ENCODE peak calls at places on chromosomes 11 and 22, in four cellular contexts. P, J, T and Z are unnamed samples.

GRCh38 chr11:69467646-69468045 is 13.8 kb upstream of the LINC01488 start:
- DNase-seq in P (no peak), J (peak; percentile 46), T (peak; percentile 55), Z (no peak)

GRCh38 chr11:113286509-113287497 is 27.6 kb upstream of the TTC12 start:
- DNase-seq in P (no peak), J (no peak), T (no peak), Z (no peak)

GRCh38 chr22:37659066-37659896 is 758 bp downstream of the PDXP start:
- DNase-seq in P (no peak), J (peak; percentile 73), T (peak; percentile 50), Z (no peak)

GRCh38 chr11:58762284-58763119 is 30.8 kb upstream of the GLYAT start:
- DNase-seq in P (no peak), J (peak; percentile 96), T (no peak), Z (no peak)

GRCh38 chr11:84981296-84981695 is 645.8 kb downstream of the DLG2 start:
- DNase-seq in P (no peak), J (no peak), T (no peak), Z (no peak)

GRCh38 chr22:39721456-39722325 is 151.1 kb downstream of the CACNA1I start:
- DNase-seq in P (no peak), J (no peak), T (no peak), Z (no peak)

GRCh38 chr11:68041617-68042218 is 2.9 kb downstream of the TCIRG1 start:
- DNase-seq in P (no peak), J (no peak), T (no peak), Z (no peak)

GRCh38 chr11:63680842-63681207 is 475 bp upstream of the RTN3 start:
- DNase-seq in P (no peak), J (no peak), T (no peak), Z (no peak)

DNA sequence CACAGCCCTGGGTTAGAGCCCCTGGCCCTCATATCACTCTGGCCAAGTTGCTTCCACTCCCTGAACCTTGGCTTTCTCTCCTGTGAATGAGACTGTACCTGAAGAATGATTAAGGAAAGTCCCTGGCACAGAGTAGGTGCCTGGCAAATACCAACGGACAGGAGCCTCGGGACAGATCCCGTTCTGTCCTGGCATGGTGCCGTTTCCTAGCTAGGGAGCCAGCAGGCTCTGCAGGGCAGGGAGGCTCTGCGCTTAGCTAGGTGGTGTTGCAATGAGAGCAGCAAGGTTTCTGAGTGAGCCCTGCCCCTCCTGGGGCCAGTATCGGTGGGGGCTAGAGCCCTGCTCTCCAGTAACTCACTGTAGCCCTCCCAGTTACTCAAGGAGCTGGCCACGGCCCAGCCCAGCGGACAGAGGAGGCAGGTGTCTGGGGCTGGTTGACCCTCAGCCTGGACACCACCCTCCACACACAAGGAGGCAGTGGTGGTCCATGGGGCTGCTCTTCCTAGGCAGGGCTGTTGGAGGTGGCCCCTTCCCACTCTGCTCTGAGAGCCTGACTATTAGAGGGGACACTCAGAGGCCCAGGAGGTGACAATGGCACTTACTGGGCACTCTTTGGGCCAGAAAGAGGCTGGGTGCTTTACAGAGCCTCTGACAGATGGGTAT is 74.4 kb downstream of the NFAM1 start:
- DNase-seq in P (no peak), J (no peak), T (no peak), Z (no peak)
- TF ChIP-seq FOXK2 in P (no peak), J (no peak), T (no peak), Z (no peak)

GRCh38 chr22:18023509-18024275 is 669 bp downstream of the MICAL3 start:
- DNase-seq in P (peak; percentile 87), J (no peak), T (peak; percentile 60), Z (no peak)
- TF ChIP-seq FOXK2 in P (no peak), J (no peak), T (no peak), Z (no peak)

GRCh38 chr11:82631722-82632630 is 101.7 kb downstream of the FAM181B start:
- DNase-seq in P (no peak), J (no peak), T (no peak), Z (peak; percentile 27)

GRCh38 chr11:82636620-82637019 is 97.0 kb downstream of the FAM181B start:
- DNase-seq in P (no peak), J (no peak), T (no peak), Z (no peak)

GRCh38 chr11:82634091-82634490 is 99.6 kb downstream of the FAM181B start:
- DNase-seq in P (no peak), J (no peak), T (no peak), Z (no peak)
- TF ChIP-seq FOXK2 in P (no peak), J (no peak), T (no peak), Z (no peak)

GRCh38 chr11:130318031-130318673 is 3.4 kb upstream of the ZBTB44 start:
- DNase-seq in P (no peak), J (peak; percentile 41), T (no peak), Z (no peak)

GRCh38 chr11:130327716-130328115 is 13.0 kb upstream of the ZBTB44 start:
- DNase-seq in P (no peak), J (no peak), T (no peak), Z (no peak)

GRCh38 chr11:130323452-130324448 is 9.0 kb upstream of the ZBTB44 start:
- DNase-seq in P (no peak), J (no peak), T (no peak), Z (no peak)

GRCh38 chr11:130325691-130326090 is 11.0 kb upstream of the ZBTB44 start:
- DNase-seq in P (no peak), J (no peak), T (no peak), Z (no peak)

DNA sequence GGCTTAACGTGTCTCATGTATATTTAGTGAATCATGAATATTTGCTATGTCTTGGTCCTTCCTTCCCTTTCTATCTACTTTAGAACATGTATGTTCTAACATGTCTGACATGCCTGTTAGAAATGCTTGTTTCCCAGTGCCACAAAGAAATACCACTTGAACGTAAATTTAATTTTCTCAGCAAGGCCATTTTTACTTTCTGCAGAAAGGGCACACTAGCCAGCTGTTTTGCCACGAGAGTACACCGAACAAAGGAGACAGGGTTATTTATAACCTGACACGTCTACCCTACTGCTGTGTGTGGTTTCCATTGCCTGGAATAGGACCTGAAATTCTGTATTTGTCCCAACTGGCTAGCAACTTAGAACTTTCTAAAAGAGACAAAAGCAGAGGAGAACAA is 7.4 kb upstream of the ZBTB44 start:
- DNase-seq in P (no peak), J (no peak), T (no peak), Z (no peak)
- TF ChIP-seq FOXK2 in P (no peak), J (no peak), T (no peak), Z (no peak)

GRCh38 chr11:33997473-33998347 is 53.8 kb upstream of the CAPRIN1 start:
- DNase-seq in P (no peak), J (no peak), T (no peak), Z (no peak)
- TF ChIP-seq FOXK2 in P (no peak), J (no peak), T (no peak), Z (no peak)

DNA sequence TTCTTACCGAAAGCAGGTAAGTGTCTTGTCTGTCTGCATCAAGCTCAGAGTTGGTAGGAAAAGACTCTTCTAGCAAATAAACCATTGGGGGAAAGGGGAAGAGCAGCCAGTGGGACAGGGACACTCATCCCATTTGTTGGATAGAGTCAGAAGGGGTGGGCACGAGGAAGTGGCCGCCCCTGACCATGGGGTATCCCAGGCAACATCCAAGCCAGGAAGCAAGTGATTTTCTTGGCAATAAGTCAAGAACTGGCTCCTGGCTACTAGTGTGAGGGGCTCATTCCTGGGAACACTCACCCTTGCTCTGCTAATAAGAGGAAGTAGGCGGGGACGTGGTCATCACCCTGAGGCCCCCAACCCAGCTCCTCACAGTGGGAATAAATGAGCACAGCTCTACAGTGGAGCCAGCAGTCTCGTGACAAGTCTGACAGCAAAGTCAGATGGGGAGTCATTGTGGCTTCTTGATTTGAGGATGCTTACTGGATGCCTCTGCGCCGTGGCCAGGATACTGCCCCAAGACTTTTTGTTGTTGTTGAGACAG is 6.7 kb downstream of the SLC25A18 start:
- DNase-seq in P (no peak), J (no peak), T (no peak), Z (no peak)
- TF ChIP-seq FOXK2 in P (no peak), J (no peak), T (no peak), Z (no peak)

GRCh38 chr11:64876835-64877341 is 1.5 kb downstream of the EHD1 start:
- DNase-seq in P (no peak), J (peak; percentile 39), T (no peak), Z (no peak)
- TF ChIP-seq FOXK2 in P (no peak), J (no peak), T (no peak), Z (no peak)

GRCh38 chr22:47965066-47965465 is 1202.6 kb downstream of the TBC1D22A start:
- DNase-seq in P (no peak), J (no peak), T (no peak), Z (no peak)

GRCh38 chr22:47963660-47964059 is 1201.2 kb downstream of the TBC1D22A start:
- DNase-seq in P (no peak), J (no peak), T (no peak), Z (no peak)

GRCh38 chr22:47965896-47966295 is 1203.4 kb downstream of the TBC1D22A start:
- DNase-seq in P (no peak), J (no peak), T (no peak), Z (no peak)

GRCh38 chr22:47967841-47968240 is 1205.4 kb downstream of the TBC1D22A start:
- DNase-seq in P (no peak), J (no peak), T (no peak), Z (no peak)

DNA sequence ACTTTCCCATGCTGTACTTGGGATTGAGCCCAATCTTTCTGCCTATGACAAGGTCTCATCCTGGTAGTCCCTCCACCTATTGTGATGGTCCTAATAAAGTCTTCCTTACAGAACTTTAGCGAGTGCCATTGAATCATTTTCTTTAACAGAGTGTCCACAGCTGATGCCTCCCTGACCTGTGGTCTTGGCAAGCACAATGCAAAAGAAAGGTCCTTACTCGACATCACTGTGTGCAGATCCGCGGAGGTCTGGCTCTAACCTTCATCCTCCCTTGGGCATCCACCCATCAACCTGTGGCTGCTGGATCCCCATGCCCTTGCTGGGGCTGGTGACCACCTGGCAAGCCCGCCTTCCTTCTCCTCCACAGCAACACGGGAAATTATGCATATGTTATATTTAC is 1203.9 kb downstream of the TBC1D22A start:
- DNase-seq in P (no peak), J (no peak), T (no peak), Z (no peak)
- TF ChIP-seq FOXK2 in P (no peak), J (no peak), T (no peak), Z (no peak)

DNA sequence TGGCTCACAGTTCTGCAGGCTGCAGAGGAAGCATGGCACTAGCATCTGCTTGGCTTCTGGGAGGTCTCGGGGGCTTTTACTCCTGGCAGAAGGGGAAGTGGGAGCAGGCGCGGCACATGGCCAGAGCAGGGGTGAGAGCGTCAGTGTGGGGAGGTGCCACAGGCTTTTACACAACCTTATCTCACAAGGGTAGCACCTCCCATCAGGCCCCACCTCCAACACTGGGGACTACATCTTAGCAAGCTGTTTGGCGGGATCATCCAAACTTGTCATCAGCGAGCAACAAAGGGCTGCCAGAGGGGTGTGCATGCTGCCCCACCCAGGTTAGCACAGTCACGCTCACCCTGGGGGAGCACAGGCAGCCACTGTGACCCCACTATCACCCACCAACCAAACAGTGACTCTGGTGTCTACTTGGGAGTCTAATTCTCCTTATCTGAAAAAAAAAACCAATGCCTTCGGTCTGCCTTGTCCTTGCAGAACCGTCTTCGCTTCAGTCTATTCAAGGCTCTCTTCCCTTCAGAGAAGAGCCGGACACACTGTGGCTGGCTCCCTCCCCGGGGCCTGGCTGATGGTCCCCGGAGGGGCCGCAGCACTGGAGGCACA is 19.0 kb upstream of the YPEL1 start:
- DNase-seq in P (no peak), J (no peak), T (peak; percentile 100), Z (no peak)
- TF ChIP-seq FOXK2 in P (no peak), J (no peak), T (no peak), Z (no peak)